ENCODE peak calls at places on chromosome 11, in nine cellular contexts. C is GM23248, G is HCT116, O is OCI-LY7, F is hepatocyte, B is PC-9, A is Karpas-422, Y is PC-3, E is SK-N-SH. V is an unnamed sample. For H3K9me3 and H3K9me2, the result is how much of the 10 kb centered on the place peaks cover.

GRCh38 chr11:111417766-111418435 is 38.8 kb upstream of the POU2AF1 start:
- DNase-seq in C (peak), G (no peak), O (peak), F (peak), B (no peak), A (peak), Y (no peak), E (no peak), V (peak)

GRCh38 chr11:121700968-121701367 is 248.2 kb upstream of the SORL1-AS1 start:
- DNase-seq in C (no peak), G (no peak), O (no peak), F (no peak), B (no peak), A (no peak), Y (no peak), E (no peak), V (no peak)

GRCh38 chr11:61539958-61540357 is 31.4 kb downstream of the LRRC10B start:
- DNase-seq in C (no peak), G (no peak), O (no peak), F (no peak), B (no peak), A (no peak), Y (no peak), E (no peak), V (no peak)

GRCh38 chr11:82701847-82702520 is 31.7 kb downstream of the FAM181B start:
- DNase-seq in C (peak), G (peak), O (peak), F (peak), B (no peak), A (peak), Y (peak), E (peak), V (peak)

GRCh38 chr11:106091480-106092123 is 14.1 kb downstream of the AASDHPPT start:
- DNase-seq in C (peak), G (no peak), O (no peak), F (peak), B (no peak), A (no peak), Y (peak), E (no peak), V (peak)

GRCh38 chr11:60887531-60887930 is 18.9 kb downstream of the PRPF19 start:
- DNase-seq in C (peak), G (peak), O (peak), F (peak), B (no peak), A (peak), Y (peak), E (peak), V (peak)

GRCh38 chr11:83033972-83034672 is 37.6 kb downstream of the RAB30 start:
- DNase-seq in C (peak), G (no peak), O (no peak), F (peak), B (peak), A (no peak), Y (peak), E (peak), V (peak)

GRCh38 chr11:60756307-60757032 is at the start of gene MS4A15:
- DNase-seq in C (peak), G (peak), O (peak), F (peak), B (no peak), A (peak), Y (peak), E (peak), V (peak)

GRCh38 chr11:134037093-134037908 is 31.6 kb upstream of the JAM3 start:
- DNase-seq in C (peak), G (no peak), O (no peak), F (peak), B (no peak), A (peak), Y (peak), E (peak), V (no peak)

GRCh38 chr11:10599388-10600175 is 31.1 kb upstream of the LYVE1 start:
- DNase-seq in C (peak), G (no peak), O (no peak), F (peak), B (no peak), A (no peak), Y (no peak), E (no peak), V (no peak)

GRCh38 chr11:13216019-13217006 is 61.3 kb upstream of the BMAL1 start:
- DNase-seq in C (peak), G (peak), O (no peak), F (peak), B (peak), A (no peak), Y (peak), E (no peak), V (no peak)

GRCh38 chr11:10778217-10778970 is 27.3 kb downstream of the CTR9 start:
- DNase-seq in C (peak), G (no peak), O (no peak), F (peak), B (no peak), A (no peak), Y (no peak), E (peak), V (no peak)

GRCh38 chr11:94398101-94398500 is 3.1 kb downstream of the GPR83 start:
- DNase-seq in C (no peak), G (no peak), O (no peak), F (no peak), B (no peak), A (no peak), Y (no peak), E (no peak), V (no peak)

GRCh38 chr11:123771664-123772063 is 17.3 kb upstream of the OR6X1 start:
- DNase-seq in C (no peak), G (no peak), O (no peak), F (no peak), B (no peak), A (no peak), Y (no peak), E (no peak), V (no peak)
- H3K9me3 ChIP-seq in C (under half), G (under half), O (under half), F (under half), B (under half), A (under half), Y (under half), E (under half), V (under half)

DNA sequence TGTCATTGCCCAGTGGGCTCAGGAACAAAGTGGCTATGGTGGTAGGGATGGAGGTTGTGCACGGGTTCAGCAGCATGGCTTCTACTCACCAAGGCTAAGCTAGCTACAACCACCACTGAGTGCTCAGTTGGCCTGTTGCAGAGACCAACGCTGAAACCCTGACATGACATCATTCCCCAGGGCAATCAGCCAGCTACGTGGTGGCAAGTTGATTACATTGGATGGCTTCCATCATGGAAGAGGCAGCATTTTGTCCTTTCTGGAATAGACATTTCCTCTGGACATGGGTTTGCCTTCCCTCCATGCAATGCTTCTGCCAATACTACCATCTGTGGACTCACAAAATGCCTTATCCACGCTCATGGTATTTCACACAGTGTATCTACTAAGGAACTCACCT is 634.3 kb downstream of the OPCML start:
- DNase-seq in C (no peak), G (no peak), O (no peak), F (no peak), B (no peak), A (no peak), Y (no peak), E (no peak), V (no peak)
- H3K9me2 ChIP-seq in C (under half), G (under half), O (under half), F (under half), B (under half), A (under half), Y (under half), E (under half), V (under half)

GRCh38 chr11:2650343-2650867 is 49.4 kb downstream of the KCNQ1OT1 start:
- DNase-seq in C (no peak), G (no peak), O (no peak), F (no peak), B (no peak), A (peak), Y (no peak), E (no peak), V (no peak)
- H3K9me3 ChIP-seq in C (under half), G (under half), O (under half), F (half or more), B (half or more), A (under half), Y (under half), E (under half), V (under half)

DNA sequence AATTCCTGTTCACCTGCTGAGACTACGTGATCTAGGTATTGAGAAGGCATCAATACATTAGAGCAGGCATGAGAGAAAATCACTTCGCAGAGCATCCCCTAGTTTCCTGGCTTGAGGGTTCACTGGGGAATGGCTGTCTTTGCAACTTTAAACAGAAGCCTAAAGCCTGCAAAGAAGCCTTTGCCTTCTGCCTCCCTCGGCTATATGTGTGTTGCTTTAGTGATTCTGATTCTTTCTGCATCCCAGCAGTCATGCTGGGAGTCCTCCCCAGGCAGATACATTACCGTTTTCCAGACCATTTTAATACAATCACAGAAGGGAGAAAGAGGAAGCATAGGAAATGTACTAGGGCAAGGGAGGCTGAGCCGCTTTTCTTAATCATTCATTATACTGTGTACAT is 773.2 kb upstream of the LRRC4C start:
- DNase-seq in C (no peak), G (no peak), O (no peak), F (no peak), B (no peak), A (no peak), Y (no peak), E (no peak), V (no peak)
- H3K9me2 ChIP-seq in C (under half), G (under half), O (under half), F (under half), B (under half), A (under half), Y (under half), E (under half), V (under half)

GRCh38 chr11:47504910-47505309 is 48.0 kb downstream of the CELF1 start:
- DNase-seq in C (no peak), G (no peak), O (no peak), F (no peak), B (no peak), A (no peak), Y (no peak), E (no peak), V (no peak)
- H3K9me3 ChIP-seq in C (under half), G (under half), O (under half), F (under half), B (under half), A (under half), Y (under half), E (under half), V (under half)

GRCh38 chr11:132895340-132895739 is 637.0 kb downstream of the OPCML start:
- DNase-seq in C (peak), G (no peak), O (no peak), F (peak), B (no peak), A (no peak), Y (no peak), E (no peak), V (no peak)

GRCh38 chr11:132894598-132894997 is 637.7 kb downstream of the OPCML start:
- DNase-seq in C (no peak), G (no peak), O (no peak), F (peak), B (no peak), A (no peak), Y (no peak), E (no peak), V (no peak)

GRCh38 chr11:132901638-132902610 is 630.4 kb downstream of the OPCML start:
- DNase-seq in C (peak), G (no peak), O (no peak), F (no peak), B (no peak), A (no peak), Y (no peak), E (no peak), V (no peak)

GRCh38 chr11:132904091-132904490 is 628.2 kb downstream of the OPCML start:
- DNase-seq in C (no peak), G (no peak), O (no peak), F (no peak), B (no peak), A (no peak), Y (no peak), E (no peak), V (no peak)

GRCh38 chr11:132898676-132899075 is 633.6 kb downstream of the OPCML start:
- DNase-seq in C (no peak), G (no peak), O (no peak), F (no peak), B (no peak), A (no peak), Y (no peak), E (no peak), V (no peak)
- H3K9me2 ChIP-seq in C (under half), G (under half), O (under half), F (under half), B (under half), A (under half), Y (under half), E (under half), V (under half)

DNA sequence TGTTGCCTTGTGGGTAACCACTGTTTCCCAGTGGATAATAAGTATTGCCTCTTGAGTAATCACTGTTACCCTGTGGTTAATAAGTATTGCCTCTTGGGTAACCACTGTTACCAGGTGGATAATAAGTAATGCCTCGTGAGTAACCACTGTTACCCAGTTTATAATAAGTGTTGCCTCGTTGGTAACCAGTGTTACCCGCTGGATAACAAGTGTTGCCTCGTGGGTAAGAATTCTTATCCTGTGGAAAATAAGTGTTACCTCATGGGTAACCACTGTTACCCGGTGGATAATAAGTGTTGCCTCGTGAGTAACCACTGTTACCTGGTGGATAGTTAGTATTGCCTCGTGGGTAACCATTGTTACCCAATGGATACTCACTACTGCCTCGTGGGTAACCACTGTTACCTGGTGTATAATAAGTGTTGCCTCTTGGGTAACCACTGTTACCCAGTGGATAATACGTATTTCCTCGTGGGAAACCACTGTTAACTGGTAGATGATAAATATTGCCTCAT is 24.1 kb upstream of the NXPE4 start:
- DNase-seq in C (no peak), G (no peak), O (no peak), F (no peak), B (no peak), A (no peak), Y (no peak), E (no peak), V (no peak)
- H3K9me3 ChIP-seq in C (under half), G (under half), O (half or more), F (under half), B (under half), A (under half), Y (half or more), E (under half), V (under half)

DNA sequence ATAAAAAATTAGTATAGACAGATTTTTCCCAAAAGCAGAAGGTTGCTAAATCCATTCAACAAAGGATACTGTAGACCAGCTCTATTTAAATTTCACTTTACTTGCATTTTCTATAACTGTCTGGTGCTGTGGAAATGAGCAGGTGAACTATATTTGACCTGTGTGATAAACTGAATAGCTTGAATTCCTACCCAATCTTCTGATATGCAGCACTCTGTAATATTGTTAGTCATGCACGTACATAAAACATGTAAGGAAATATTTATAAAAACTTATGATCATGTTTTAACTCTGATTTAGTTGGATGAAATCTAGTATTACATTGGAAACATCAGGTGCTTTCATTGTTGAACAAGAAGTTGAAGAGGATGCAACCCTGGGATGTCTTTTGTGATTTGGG is 213.6 kb downstream of the DBX1 start:
- DNase-seq in C (no peak), G (no peak), O (no peak), F (no peak), B (no peak), A (no peak), Y (no peak), E (no peak), V (no peak)
- H3K9me2 ChIP-seq in C (under half), G (under half), O (under half), F (under half), B (under half), A (under half), Y (under half), E (under half), V (under half)

V was measured in MM.1S.